ENCODE peak calls at places on chromosomes 11 and 22, in nine cellular contexts. L, F, U, T, D, I, Z, G and Q are unnamed samples.

GRCh38 chr11:76282106-76282630 is 75.9 kb upstream of the WNT11 start:
- DNase-seq in G (no peak), T (no peak), Z (no peak), I (no peak), F (no peak), U (no peak), D (no peak), L (no peak), Q (no peak)

GRCh38 chr22:44807232-44807631 is 54.9 kb downstream of the ARHGAP8 start:
- DNase-seq in U (no peak), I (no peak), L (no peak), T (no peak), F (no peak), D (no peak), Z (no peak), G (no peak), Q (no peak)

GRCh38 chr22:30636226-30637077 is 871 bp downstream of the SLC35E4 start:
- DNase-seq in D (peak; percentile 6), L (no peak), I (no peak), T (no peak), U (peak; percentile 60), Z (peak; percentile 80), F (no peak), G (no peak), Q (no peak)

GRCh38 chr11:126608626-126609010 is 253.1 kb downstream of the ST3GAL4 start:
- DNase-seq in L (no peak), Z (no peak), D (no peak), F (no peak), I (no peak), T (no peak), U (no peak), G (no peak), Q (no peak)

GRCh38 chr11:46348986-46349401 is 1.7 kb downstream of the DGKZ start:
- DNase-seq in Z (no peak), D (no peak), L (no peak), U (no peak), T (no peak), I (no peak), G (no peak), F (no peak), Q (no peak)

GRCh38 chr11:1966531-1966930 is 19.4 kb downstream of the MRPL23 start:
- DNase-seq in F (no peak), I (no peak), D (no peak), T (peak; percentile 5), L (no peak), U (no peak), G (no peak), Z (peak; percentile 2), Q (no peak)

GRCh38 chr11:69013009-69013951 is at the start of gene MRGPRF:
- DNase-seq in L (peak; percentile 98), Z (peak; percentile 96), G (peak; percentile 91), F (peak; percentile 57), I (peak; percentile 91), D (peak; percentile 20), U (peak; percentile 89), T (peak; percentile 100), Q (peak; percentile 86)

GRCh38 chr11:12640926-12641849 is 33.0 kb upstream of the TEAD1 start:
- DNase-seq in F (no peak), T (no peak), Z (no peak), U (no peak), D (no peak), L (no peak), I (no peak), G (no peak), Q (no peak)

GRCh38 chr11:121366970-121367369 is 74.4 kb downstream of the SC5D start:
- DNase-seq in L (no peak), Z (no peak), U (no peak), F (no peak), G (no peak), D (no peak), T (no peak), I (no peak), Q (no peak)

GRCh38 chr11:78040691-78041379 is 17.8 kb upstream of the KCTD14 start:
- DNase-seq in T (no peak), G (no peak), I (no peak), L (no peak), U (no peak), Z (no peak), D (peak; percentile 41), F (no peak), Q (no peak)

GRCh38 chr11:46677169-46677568 is 23.2 kb downstream of the ARHGAP1 start:
- DNase-seq in Z (no peak), F (no peak), G (no peak), T (no peak), D (no peak), L (no peak), I (no peak), U (no peak), Q (no peak)

GRCh38 chr11:105588001-105588400 is 21.9 kb upstream of the GRIA4 start:
- DNase-seq in L (no peak), T (no peak), U (no peak), F (peak; percentile 57), D (peak; percentile 65), Z (no peak), I (no peak), G (peak; percentile 83), Q (peak; percentile 26)

GRCh38 chr11:1335811-1336761 is 26.7 kb upstream of the TOLLIP start:
- DNase-seq in L (no peak), T (peak; percentile 93), Z (peak; percentile 89), F (no peak), G (peak; percentile 71), U (peak; percentile 84), D (peak; percentile 28), I (peak; percentile 55), Q (no peak)

GRCh38 chr11:27699926-27700350 is 317 bp downstream of the BDNF start:
- DNase-seq in L (no peak), Z (peak; percentile 62), F (no peak), D (no peak), T (no peak), G (no peak), I (no peak), U (no peak), Q (no peak)

GRCh38 chr11:66866007-66866406 is 9.1 kb downstream of the LRFN4 start:
- DNase-seq in G (no peak), U (no peak), F (no peak), Z (no peak), D (no peak), I (no peak), L (no peak), T (no peak), Q (no peak)

GRCh38 chr11:66863428-66864125 is 6.7 kb downstream of the LRFN4 start:
- DNase-seq in Z (peak; percentile 75), G (no peak), I (no peak), D (no peak), T (no peak), L (no peak), U (no peak), F (no peak), Q (no peak)

GRCh38 chr11:66864172-66864901 is 7.5 kb downstream of the LRFN4 start:
- DNase-seq in F (no peak), G (no peak), I (no peak), D (no peak), U (no peak), T (no peak), L (no peak), Z (peak; percentile 69), Q (no peak)

GRCh38 chr11:66866420-66867010 is 9.7 kb downstream of the LRFN4 start:
- DNase-seq in F (no peak), D (no peak), U (no peak), T (no peak), L (no peak), Z (no peak), I (no peak), G (no peak), Q (no peak)

GRCh38 chr11:66864924-66865697 is 8.2 kb downstream of the LRFN4 start:
- DNase-seq in I (no peak), G (no peak), F (no peak), U (no peak), L (no peak), Z (no peak), T (no peak), D (no peak), Q (no peak)
- TF ChIP-seq CTCF in I (no peak), G (no peak), F (no peak), U (no peak), L (no peak), Z (no peak), T (no peak), D (no peak), Q (no peak)

DNA sequence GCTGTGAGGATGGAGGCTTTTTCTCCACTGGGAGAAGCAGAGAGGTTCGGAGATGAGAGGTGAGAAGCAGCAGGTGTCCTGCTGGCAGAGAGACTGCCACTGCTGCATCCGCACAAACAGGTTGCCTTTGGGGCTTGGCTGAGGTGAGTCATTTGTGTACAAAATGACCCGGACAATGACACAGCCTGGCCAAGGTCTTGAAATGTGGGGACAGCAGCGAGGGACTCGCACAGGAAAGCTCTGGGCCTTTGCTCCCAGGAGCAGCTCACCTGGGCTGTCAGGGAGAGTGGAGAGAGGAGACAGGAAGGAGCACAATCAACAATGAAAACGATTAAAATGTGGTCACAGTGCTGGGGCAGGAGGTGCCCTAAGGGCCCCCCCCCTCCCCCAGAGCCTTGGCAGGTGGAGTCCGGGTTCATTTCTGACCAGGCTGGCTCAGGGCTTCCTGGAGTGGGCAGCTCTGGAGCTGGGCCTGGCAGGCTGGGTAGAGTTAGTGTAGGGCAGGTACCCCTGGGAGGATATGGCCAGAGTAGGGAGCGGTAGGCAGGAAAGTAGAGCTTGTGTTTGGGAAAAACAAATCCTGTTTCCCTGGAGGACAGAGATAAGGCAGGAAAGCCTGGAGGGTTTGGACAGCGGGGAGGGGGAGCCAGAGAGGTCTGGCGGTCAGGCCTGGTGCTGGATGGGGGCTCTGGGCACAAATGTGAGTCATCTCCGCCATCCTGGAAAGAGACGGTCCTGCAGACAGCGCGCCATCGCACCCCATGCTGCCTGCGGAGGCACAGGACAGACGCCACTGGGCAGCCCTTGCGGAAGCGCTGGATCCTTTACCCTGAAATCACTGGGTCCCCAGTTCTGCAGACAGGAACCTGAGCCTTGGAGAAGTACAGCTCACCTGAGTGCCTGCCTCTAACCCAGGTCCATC is 37.8 kb upstream of the CELSR1 start:
- DNase-seq in Z (peak; percentile 81), I (no peak), G (no peak), D (peak; percentile 79), L (no peak), U (peak; percentile 85), F (no peak), T (peak; percentile 65), Q (no peak)
- H3K4me3 ChIP-seq in Z (no peak overlapping the region), I (no peak overlapping the region), G (no peak overlapping the region), D (peak overlapping the region; percentile 19), L (no peak overlapping the region), U (no peak overlapping the region), F (no peak overlapping the region), T (no peak overlapping the region), Q (no peak overlapping the region)

DNA sequence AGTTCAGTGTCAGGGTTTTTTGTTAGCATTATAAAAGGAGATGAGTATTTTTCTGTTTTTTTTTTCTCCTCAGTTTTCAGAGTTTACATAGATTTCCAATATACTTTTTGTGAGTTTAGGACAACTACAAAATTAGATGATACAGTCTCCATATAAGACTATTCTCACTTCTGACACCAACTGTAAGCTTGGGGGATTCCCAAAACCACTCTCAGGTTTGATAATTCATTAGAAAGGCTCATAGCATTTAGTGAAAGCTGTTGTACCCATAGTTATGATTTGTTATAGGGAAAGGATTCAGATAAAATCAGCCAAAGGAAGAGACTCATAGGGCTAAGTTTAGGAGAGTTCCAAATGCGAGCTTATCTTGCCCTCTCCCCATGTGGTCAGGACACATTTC is 24.1 kb downstream of the CUL5 start:
- DNase-seq in Z (no peak), F (no peak), D (no peak), L (no peak), I (no peak), G (no peak), U (no peak), T (no peak), Q (no peak)
- TF ChIP-seq CTCF in Z (no peak), F (no peak), D (no peak), L (no peak), I (no peak), G (no peak), U (no peak), T (no peak), Q (no peak)

GRCh38 chr11:61956191-61957027 is 6.3 kb downstream of the BEST1 start:
- DNase-seq in F (no peak), I (no peak), G (no peak), U (no peak), Z (no peak), T (peak; percentile 36), L (peak; percentile 87), D (no peak), Q (no peak)
- H3K4me3 ChIP-seq in F (no peak overlapping the region), I (peak overlapping the region; percentile 69), G (no peak overlapping the region), U (no peak overlapping the region), Z (no peak overlapping the region), T (peak overlapping the region; percentile 36), L (no peak overlapping the region), D (no peak overlapping the region), Q (no peak overlapping the region)